ENCODE peak calls at places on chromosomes 3 and 15, in seven cellular contexts. Z, M, V, Q, J, T and S are unnamed samples.
A peak's percentile ranks its signal among the peaks of the same experiment; 100 is the strongest.

GRCh38 chr15:69735126-69735525 is 282.5 kb downstream of the RPLP1 start:
- DNase-seq in T (no peak), Q (no peak), V (no peak), Z (no peak), M (peak; percentile 43), J (peak; percentile 12), S (no peak)

GRCh38 chr15:25682349-25682748 is 180.8 kb downstream of the ATP10A start:
- DNase-seq in V (no peak), M (no peak), J (no peak), T (no peak), Q (no peak), Z (no peak), S (no peak)

GRCh38 chr3:184239221-184239620 is 9.5 kb downstream of the ALG3 start:
- DNase-seq in V (no peak), Q (no peak), J (no peak), M (peak; percentile 28), T (no peak), Z (no peak), S (no peak)

GRCh38 chr3:180265551-180265950 is 228.8 kb upstream of the PEX5L start:
- DNase-seq in T (no peak), M (no peak), Q (no peak), V (no peak), J (no peak), Z (no peak), S (no peak)

GRCh38 chr3:105956311-105956710 is 87.5 kb upstream of the CBLB start:
- DNase-seq in Z (no peak), V (no peak), J (no peak), M (no peak), Q (no peak), T (no peak), S (no peak)

GRCh38 chr3:120094776-120095225 is 554 bp upstream of the GSK3B start:
- DNase-seq in Q (peak; percentile 100), J (peak; percentile 87), T (peak; percentile 92), V (peak; percentile 99), Z (peak; percentile 100), M (peak; percentile 93), S (peak; percentile 100)

GRCh38 chr3:183254816-183255730 is 2.0 kb downstream of the B3GNT5 start:
- DNase-seq in V (no peak), Q (no peak), Z (no peak), J (no peak), M (peak; percentile 33), T (peak; percentile 12), S (no peak)

GRCh38 chr15:62296756-62297507 is 131.8 kb upstream of the C2CD4B start:
- DNase-seq in J (no peak), T (no peak), Q (no peak), Z (no peak), V (no peak), M (no peak), S (no peak)

GRCh38 chr15:100042558-100042957 is 299.2 kb downstream of the ADAMTS17 start:
- DNase-seq in V (no peak), Q (no peak), Z (no peak), M (no peak), T (no peak), J (no peak), S (peak; percentile 1)

GRCh38 chr3:72271923-72272322 is 487.0 kb upstream of the PROK2 start:
- DNase-seq in Q (no peak), J (no peak), Z (no peak), V (no peak), M (no peak), T (no peak), S (no peak)

GRCh38 chr3:103644450-103644849 is 1209.6 kb downstream of the ZPLD1 start:
- DNase-seq in M (no peak), J (no peak), V (peak; percentile 14), T (no peak), Q (no peak), Z (no peak), S (no peak)

GRCh38 chr3:164186095-164186494 is 892.2 kb downstream of the SI start:
- DNase-seq in Z (no peak), Q (no peak), J (no peak), T (no peak), M (peak; percentile 9), V (no peak), S (no peak)

GRCh38 chr15:89342840-89343239 is 8.2 kb upstream of the POLG start:
- DNase-seq in V (no peak), M (no peak), T (no peak), J (no peak), Q (no peak), Z (no peak), S (no peak)

GRCh38 chr15:74394090-74394846 is 26.8 kb upstream of the CYP11A1 start:
- DNase-seq in V (no peak), Z (no peak), M (no peak), T (no peak), Q (no peak), J (no peak), S (no peak)

GRCh38 chr3:105561875-105562274 is 195.2 kb downstream of the ALCAM start:
- DNase-seq in T (no peak), V (no peak), J (no peak), Z (no peak), Q (no peak), M (no peak), S (no peak)

GRCh38 chr15:58839485-58839884 is 68.4 kb downstream of the MINDY2 start:
- DNase-seq in T (no peak), V (no peak), Q (no peak), Z (no peak), J (no peak), M (peak; percentile 25), S (no peak)

GRCh38 chr3:179589143-179589542 is 15.3 kb downstream of the MRPL47 start:
- DNase-seq in V (no peak), Q (no peak), T (no peak), M (no peak), Z (no peak), J (no peak), S (no peak)

GRCh38 chr15:74662064-74662860 is 33.6 kb downstream of the EDC3 start:
- DNase-seq in Q (no peak), Z (no peak), M (no peak), J (no peak), V (no peak), T (no peak), S (no peak)

GRCh38 chr15:74010929-74011540 is 16.5 kb downstream of the PML start:
- DNase-seq in J (no peak), V (no peak), M (no peak), T (no peak), Z (no peak), Q (no peak), S (no peak)